ENCODE peak calls at places on chromosomes 16 and 17, in ten cellular contexts. Q is cardiac muscle cell; A is fibroblast of lung; C is skeletal muscle cell; T is choroid plexus epithelial cell; H is AG04449; U is A549; V is neural progenitor cell; F is effector memory CD4-positive, alpha-beta T cell; X is SJSA1. P is an unnamed sample.

GRCh38 chr17:51035436-51035835 is 85.2 kb downstream of the SPAG9 start:
- DNase-seq in T (peak), U (no peak), F (no peak), X (peak), Q (peak), V (peak), C (peak), A (peak), H (peak), P (no peak)

GRCh38 chr16:68910051-68910450 is 66.7 kb downstream of the TANGO6 start:
- DNase-seq in U (no peak), Q (no peak), A (no peak), T (no peak), H (no peak), X (no peak), C (no peak), V (peak), F (no peak), P (no peak)

GRCh38 chr17:34816806-34817205 is 144.5 kb downstream of the CCT6B start:
- DNase-seq in T (no peak), A (no peak), H (no peak), U (no peak), F (no peak), Q (no peak), V (peak), C (no peak), X (no peak), P (no peak)

GRCh38 chr16:50381679-50382440 is 13.1 kb upstream of the BRD7 start:
- DNase-seq in X (no peak), V (peak), A (no peak), T (no peak), C (no peak), F (no peak), Q (no peak), H (no peak), U (no peak), P (no peak)

GRCh38 chr17:57949649-57950048 is 5.6 kb downstream of the CUEDC1 start:
- DNase-seq in A (no peak), X (peak), H (no peak), U (peak), C (no peak), Q (no peak), V (no peak), T (no peak), F (no peak), P (no peak)

GRCh38 chr17:81523139-81524062 is 4.8 kb upstream of the FSCN2 start:
- DNase-seq in Q (peak), C (no peak), X (no peak), V (peak), H (no peak), A (peak), F (no peak), U (no peak), T (peak), P (no peak)

GRCh38 chr17:40251576-40251975 is 32.5 kb downstream of the WIPF2 start:
- DNase-seq in U (peak), V (no peak), A (peak), X (no peak), C (peak), Q (no peak), T (peak), H (peak), F (no peak), P (no peak)

GRCh38 chr16:9258423-9259051 is 167.1 kb downstream of the HAPSTR1 start:
- DNase-seq in V (peak), C (no peak), Q (peak), H (no peak), U (peak), T (peak), X (peak), A (peak), F (no peak), P (no peak)

GRCh38 chr17:27793168-27793905 is 7.0 kb downstream of the NOS2 start:
- DNase-seq in A (no peak), X (no peak), T (no peak), U (no peak), F (no peak), V (peak), Q (peak), H (no peak), C (no peak), P (no peak)

GRCh38 chr17:17866897-17867296 is 30.1 kb upstream of the SREBF1 start:
- DNase-seq in T (no peak), X (no peak), H (no peak), U (no peak), V (no peak), Q (no peak), F (no peak), C (no peak), A (no peak), P (no peak)

GRCh38 chr17:77875881-77876509 is 82.5 kb upstream of the TNRC6C start:
- DNase-seq in X (no peak), T (no peak), C (no peak), F (no peak), A (no peak), Q (no peak), U (peak), V (no peak), H (no peak), P (no peak)

GRCh38 chr17:34067009-34067408 is 188.1 kb upstream of the CCL2 start:
- DNase-seq in H (no peak), X (no peak), T (no peak), Q (no peak), U (no peak), V (no peak), A (no peak), C (no peak), F (no peak), P (no peak)

GRCh38 chr17:19415311-19415710 is 4.3 kb downstream of the RNF112 start:
- DNase-seq in A (no peak), H (no peak), C (no peak), F (no peak), X (no peak), V (no peak), T (no peak), U (no peak), Q (no peak), P (no peak)

GRCh38 chr16:29804455-29805231 is 1.7 kb upstream of the MAZ start:
- DNase-seq in H (no peak), T (peak), U (no peak), V (peak), A (peak), X (peak), Q (no peak), F (no peak), C (no peak), P (no peak)

GRCh38 chr17:47702391-47702995 is 8.5 kb downstream of the TBKBP1 start:
- DNase-seq in Q (no peak), T (no peak), H (no peak), A (no peak), F (no peak), C (no peak), V (no peak), U (no peak), X (no peak), P (no peak)

GRCh38 chr16:82199209-82199608 is 29.2 kb upstream of the MPHOSPH6 start:
- DNase-seq in A (no peak), U (no peak), V (no peak), F (no peak), T (no peak), C (no peak), Q (no peak), X (no peak), H (no peak), P (no peak)

GRCh38 chr16:2035431-2036199 is 8.9 kb downstream of the NHERF2 start:
- DNase-seq in V (peak), T (peak), F (no peak), H (no peak), X (peak), Q (no peak), U (peak), C (peak), A (peak), P (no peak)

GRCh38 chr16:4373909-4374742 is 2.5 kb downstream of the VASN start:
- DNase-seq in C (peak), U (peak), V (peak), H (peak), A (peak), Q (peak), F (no peak), T (peak), X (peak), P (no peak)

GRCh38 chr17:42913527-42913926 is 12.9 kb downstream of the G6PC1 start:
- DNase-seq in Q (no peak), A (peak), T (peak), H (no peak), X (no peak), F (no peak), C (no peak), V (no peak), U (no peak), P (no peak)

GRCh38 chr17:42394838-42395237 is 6.6 kb upstream of the STAT3 start:
- DNase-seq in Q (no peak), F (no peak), U (no peak), V (no peak), C (no peak), T (no peak), H (no peak), X (no peak), A (no peak), P (no peak)

GRCh38 chr17:42027961-42028790 is 8.3 kb downstream of the NKIRAS2 start:
- DNase-seq in U (peak), F (no peak), X (no peak), H (no peak), Q (peak), C (no peak), A (no peak), T (peak), V (peak), P (no peak)

DNA sequence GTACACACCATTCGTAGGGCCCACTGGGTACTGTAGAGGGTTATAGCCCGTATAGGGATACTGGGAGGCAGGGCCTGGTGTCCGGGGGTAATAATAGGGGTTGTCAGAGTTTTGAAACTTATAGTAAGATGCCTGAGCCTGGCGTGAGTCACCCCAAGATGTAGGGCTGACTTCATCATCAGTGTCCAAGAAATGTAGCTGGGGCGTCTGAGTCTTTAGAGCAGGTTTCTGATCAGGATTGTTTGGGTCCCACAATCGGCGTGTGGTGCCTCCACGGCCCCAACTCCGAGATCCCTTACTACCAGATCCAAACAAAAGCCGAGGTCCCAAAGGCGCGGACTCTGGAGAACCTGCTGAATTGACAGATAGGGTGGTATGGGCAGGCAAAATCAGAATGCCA is 4.4 kb downstream of the SMG6 start:
- DNase-seq in X (no peak), C (no peak), Q (no peak), V (no peak), F (no peak), H (no peak), U (no peak), A (no peak), T (no peak), P (no peak)
- H3K4me3 ChIP-seq in X (no peak), C (no peak), Q (no peak), V (no peak), F (no peak), H (no peak), U (no peak), A (no peak), T (no peak), P (no peak)

GRCh38 chr17:49908782-49909714 is 59.9 kb upstream of the DLX4 start:
- DNase-seq in U (no peak), T (no peak), Q (no peak), C (no peak), A (no peak), X (no peak), F (no peak), H (no peak), V (no peak), P (no peak)

GRCh38 chr17:49913226-49914095 is 55.5 kb upstream of the DLX4 start:
- DNase-seq in V (no peak), Q (no peak), H (no peak), U (peak), A (no peak), T (peak), F (no peak), C (no peak), X (peak), P (no peak)

GRCh38 chr17:49907279-49907678 is 59.4 kb upstream of the TAC4 start:
- DNase-seq in A (no peak), X (no peak), V (no peak), T (no peak), F (no peak), U (no peak), Q (no peak), C (no peak), H (no peak), P (no peak)

GRCh38 chr17:49910858-49911204 is 58.2 kb upstream of the DLX4 start:
- DNase-seq in F (no peak), A (no peak), T (no peak), H (no peak), X (no peak), U (no peak), Q (no peak), C (no peak), V (no peak), P (no peak)

DNA sequence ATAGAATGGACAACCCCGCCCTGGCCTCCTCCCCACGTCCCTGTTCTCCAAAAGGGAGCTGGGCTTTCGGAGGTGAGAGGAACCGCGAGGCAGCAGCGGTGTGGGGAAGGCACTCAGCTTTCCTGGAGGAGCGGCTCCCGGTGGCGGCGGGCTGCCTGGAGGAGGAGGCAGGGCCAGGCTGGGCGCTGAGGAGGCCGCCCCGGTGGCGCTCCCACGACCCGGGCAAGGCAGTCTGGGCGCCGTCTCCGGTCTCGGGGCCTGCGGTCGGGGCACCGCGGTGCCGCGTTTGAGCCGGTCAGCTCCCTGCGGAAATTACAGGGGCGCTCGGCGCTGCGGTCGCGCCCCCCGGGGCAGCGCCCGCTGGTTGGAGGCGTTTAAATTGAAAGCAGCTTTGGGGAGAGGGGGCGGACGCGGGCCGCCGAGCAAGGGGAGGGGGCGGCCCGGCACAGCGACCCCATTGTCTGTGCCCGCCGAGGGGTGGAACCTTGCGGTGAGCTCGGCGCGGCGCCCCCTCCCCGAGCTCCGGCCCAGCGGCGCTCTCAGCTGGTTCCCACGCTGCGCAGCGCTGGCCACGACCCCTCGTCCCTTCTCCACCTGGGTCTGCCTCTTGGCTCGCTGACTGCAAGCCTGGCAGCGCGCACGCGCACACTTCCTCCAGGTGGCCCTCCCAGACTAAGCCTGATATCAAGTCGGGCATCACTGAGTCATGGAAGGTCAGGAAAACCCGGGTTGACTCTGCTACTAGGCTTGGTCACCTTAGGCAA is 58.7 kb upstream of the DLX4 start:
- DNase-seq in C (no peak), V (peak), Q (peak), H (no peak), U (peak), T (peak), F (no peak), X (no peak), A (no peak), P (no peak)
- H3K4me3 ChIP-seq in C (no peak), V (peak), Q (peak), H (no peak), U (peak), T (no peak), F (peak), X (no peak), A (no peak), P (peak)

DNA sequence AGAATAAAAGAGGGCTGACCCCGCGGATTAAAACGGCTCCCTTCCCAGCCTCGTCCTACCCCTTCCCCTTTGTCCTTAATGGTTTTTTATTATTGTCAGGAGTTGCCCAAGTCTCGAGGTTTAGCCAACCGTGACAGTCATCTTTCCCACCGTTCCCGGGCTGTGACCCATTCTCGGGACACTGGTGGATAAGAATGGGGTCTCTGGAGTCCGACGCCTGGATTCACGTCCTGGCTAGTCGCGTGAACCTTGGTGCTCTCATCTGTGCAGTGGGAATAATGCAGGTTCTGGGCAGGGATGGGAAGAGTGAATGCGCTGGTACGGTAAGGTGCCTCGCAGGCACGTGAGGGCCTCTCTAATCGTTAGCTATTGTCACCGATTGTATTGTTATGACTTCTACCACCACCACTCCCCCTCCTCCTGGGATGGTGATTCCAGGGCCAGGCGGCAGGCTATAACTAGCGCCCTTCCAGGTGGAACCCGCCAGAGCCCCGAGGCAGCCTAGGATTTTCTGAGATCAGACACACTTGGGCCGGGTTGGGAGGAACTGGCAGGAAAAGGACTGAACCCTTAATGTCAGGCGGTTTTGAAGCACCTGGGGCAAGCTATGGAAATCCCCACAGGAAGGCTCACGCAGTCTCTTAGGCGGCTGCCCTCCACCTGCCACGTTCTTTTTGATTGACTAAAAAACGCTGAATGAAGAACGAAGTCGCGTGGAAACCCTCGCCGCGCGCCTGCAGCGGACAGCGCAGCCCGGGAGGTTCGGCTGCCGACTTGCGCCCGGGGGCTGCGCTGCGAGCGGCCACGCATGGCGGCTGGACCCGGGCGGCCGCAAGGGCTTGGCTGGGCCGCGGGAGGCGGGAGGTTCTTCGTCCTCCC is 2.7 kb downstream of the HS3ST3B1 start:
- DNase-seq in F (peak), T (peak), C (no peak), H (no peak), V (peak), A (peak), X (no peak), Q (peak), U (no peak), P (peak)
- H3K4me3 ChIP-seq in F (peak), T (peak), C (peak), H (peak), V (peak), A (peak), X (peak), Q (peak), U (no peak), P (peak)

GRCh38 chr17:9240659-9241370 is 219.5 kb downstream of the NTN1 start:
- DNase-seq in U (peak), H (no peak), A (peak), X (peak), Q (peak), V (peak), C (no peak), T (peak), F (no peak), P (no peak)
- H3K4me3 ChIP-seq in U (peak), H (no peak), A (no peak), X (peak), Q (no peak), V (peak), C (peak), T (peak), F (peak), P (peak)

GRCh38 chr16:70795513-70795912 is 5.4 kb downstream of the VAC14 start:
- DNase-seq in F (no peak), C (no peak), U (no peak), A (no peak), V (no peak), Q (no peak), T (no peak), H (no peak), X (no peak), P (no peak)

GRCh38 chr16:70796301-70796700 is 4.7 kb downstream of the VAC14 start:
- DNase-seq in X (no peak), T (no peak), A (no peak), C (no peak), H (no peak), U (no peak), Q (no peak), F (no peak), V (no peak), P (no peak)

GRCh38 chr16:70790815-70791214 is 10.1 kb downstream of the VAC14 start:
- DNase-seq in V (peak), U (no peak), Q (no peak), A (no peak), F (no peak), X (no peak), H (no peak), C (no peak), T (no peak), P (no peak)

GRCh38 chr16:70789927-70790447 is 11.0 kb downstream of the VAC14 start:
- DNase-seq in U (no peak), X (no peak), C (no peak), A (no peak), Q (no peak), V (no peak), H (no peak), T (no peak), F (no peak), P (no peak)

GRCh38 chr16:70793851-70794502 is 7.0 kb downstream of the VAC14 start:
- DNase-seq in Q (no peak), A (no peak), U (no peak), T (no peak), F (no peak), V (no peak), C (no peak), X (no peak), H (no peak), P (no peak)
- H3K4me3 ChIP-seq in Q (no peak), A (no peak), U (no peak), T (no peak), F (no peak), V (no peak), C (no peak), X (no peak), H (no peak), P (no peak)

DNA sequence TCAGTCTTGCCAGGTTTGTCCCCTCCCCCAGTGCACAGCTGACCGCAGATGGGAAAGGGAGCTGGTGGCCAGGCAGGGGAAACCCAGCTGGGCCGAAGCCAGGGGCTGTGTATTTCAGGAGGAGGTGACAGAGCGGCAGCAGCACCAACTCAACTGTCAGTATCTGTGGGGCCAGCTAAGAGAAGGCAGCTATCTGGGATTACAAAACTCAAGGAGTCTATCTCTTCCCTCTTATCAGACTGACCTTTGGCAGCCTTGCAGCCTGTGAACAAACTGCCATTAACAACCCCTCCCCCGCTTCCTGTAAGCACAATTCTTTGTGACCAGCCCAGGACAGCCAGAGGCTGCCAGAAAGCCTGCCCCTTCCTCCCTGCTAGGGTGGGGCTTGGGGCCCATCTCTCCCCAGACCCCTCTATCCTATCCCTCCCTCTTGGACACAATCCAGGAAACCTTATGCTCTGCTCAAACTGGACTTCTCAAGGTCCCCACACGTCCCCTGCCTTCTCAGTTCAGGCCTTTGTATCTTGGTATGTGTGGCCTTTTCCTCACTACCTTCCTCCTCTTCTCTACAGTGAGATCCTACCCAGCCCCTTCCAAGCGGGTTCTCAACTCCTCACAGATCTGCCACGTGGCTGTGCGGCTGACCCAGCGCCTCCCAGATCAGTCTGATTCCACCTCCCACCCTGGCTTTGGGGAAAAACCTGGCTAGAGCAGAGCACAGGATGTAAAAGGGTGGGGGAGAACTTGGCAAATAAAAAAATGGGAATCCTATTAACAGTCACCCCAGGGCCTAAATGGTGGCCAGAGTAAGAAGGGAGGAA is 10.5 kb downstream of the ST3GAL2 start:
- DNase-seq in F (no peak), X (peak), Q (peak), T (peak), V (peak), U (peak), H (peak), A (peak), C (peak), P (no peak)
- H3K4me3 ChIP-seq in F (no peak), X (no peak), Q (no peak), T (no peak), V (peak), U (no peak), H (peak), A (no peak), C (no peak), P (no peak)